ENCODE peak calls at places on chromosome 5, in nine cellular contexts. One of them, this sample, is unnamed.

GRCh38 chr5:82931110-82931509 is 146.1 kb downstream of the TMEM167A start:
- DNase-seq in breast epithelium: no peak
- DNase-seq in fibroblast of lung: peak
- DNase-seq in HepG2: no peak
- DNase-seq in lower lobe of right lung: no peak
- DNase-seq in stomach: no peak
- DNase-seq in bronchial epithelial cell: peak
- DNase-seq in body of pancreas: no peak
- DNase-seq in keratinocyte: no peak
- DNase-seq in this sample: no peak

GRCh38 chr5:113294341-113295110 is 140.3 kb downstream of the TSSK1B start:
- DNase-seq in breast epithelium: peak
- DNase-seq in fibroblast of lung: peak
- DNase-seq in HepG2: no peak
- DNase-seq in lower lobe of right lung: peak
- DNase-seq in stomach: peak
- DNase-seq in bronchial epithelial cell: peak
- DNase-seq in body of pancreas: peak
- DNase-seq in keratinocyte: no peak
- DNase-seq in this sample: peak

GRCh38 chr5:139704748-139705147 is 56.6 kb downstream of the CXXC5 start:
- DNase-seq in breast epithelium: no peak
- DNase-seq in fibroblast of lung: no peak
- DNase-seq in HepG2: no peak
- DNase-seq in lower lobe of right lung: no peak
- DNase-seq in stomach: no peak
- DNase-seq in bronchial epithelial cell: no peak
- DNase-seq in body of pancreas: no peak
- DNase-seq in keratinocyte: no peak
- DNase-seq in this sample: no peak

GRCh38 chr5:33957789-33958575 is 21.8 kb downstream of the RXFP3 start:
- DNase-seq in breast epithelium: no peak
- DNase-seq in fibroblast of lung: no peak
- DNase-seq in HepG2: no peak
- DNase-seq in lower lobe of right lung: no peak
- DNase-seq in stomach: no peak
- DNase-seq in bronchial epithelial cell: no peak
- DNase-seq in body of pancreas: no peak
- DNase-seq in keratinocyte: no peak
- DNase-seq in this sample: no peak

GRCh38 chr5:103424453-103425205 is 138.0 kb downstream of the NUDT12 start:
- DNase-seq in breast epithelium: no peak
- DNase-seq in fibroblast of lung: peak
- DNase-seq in HepG2: no peak
- DNase-seq in lower lobe of right lung: no peak
- DNase-seq in stomach: no peak
- DNase-seq in bronchial epithelial cell: no peak
- DNase-seq in body of pancreas: no peak
- DNase-seq in keratinocyte: no peak
- DNase-seq in this sample: peak

GRCh38 chr5:174970502-174970901 is 246.1 kb downstream of the MSX2 start:
- DNase-seq in breast epithelium: no peak
- DNase-seq in fibroblast of lung: no peak
- DNase-seq in HepG2: no peak
- DNase-seq in lower lobe of right lung: no peak
- DNase-seq in stomach: no peak
- DNase-seq in bronchial epithelial cell: no peak
- DNase-seq in body of pancreas: no peak
- DNase-seq in keratinocyte: no peak
- DNase-seq in this sample: no peak

GRCh38 chr5:57368010-57368409 is 114.6 kb downstream of the ACTBL2 start:
- DNase-seq in breast epithelium: no peak
- DNase-seq in fibroblast of lung: no peak
- DNase-seq in HepG2: no peak
- DNase-seq in lower lobe of right lung: no peak
- DNase-seq in stomach: no peak
- DNase-seq in bronchial epithelial cell: peak
- DNase-seq in body of pancreas: no peak
- DNase-seq in keratinocyte: no peak
- DNase-seq in this sample: peak

GRCh38 chr5:68255305-68256130 is 40.0 kb downstream of the PIK3R1 start:
- DNase-seq in breast epithelium: no peak
- DNase-seq in fibroblast of lung: no peak
- DNase-seq in HepG2: no peak
- DNase-seq in lower lobe of right lung: no peak
- DNase-seq in stomach: no peak
- DNase-seq in bronchial epithelial cell: no peak
- DNase-seq in body of pancreas: no peak
- DNase-seq in keratinocyte: no peak
- DNase-seq in this sample: no peak

GRCh38 chr5:150523472-150524350 is 15.8 kb downstream of the NDST1 start:
- DNase-seq in breast epithelium: no peak
- DNase-seq in fibroblast of lung: peak
- DNase-seq in HepG2: peak
- DNase-seq in lower lobe of right lung: no peak
- DNase-seq in stomach: peak
- DNase-seq in bronchial epithelial cell: peak
- DNase-seq in body of pancreas: peak
- DNase-seq in keratinocyte: no peak
- DNase-seq in this sample: peak

GRCh38 chr5:87645241-87645640 is 232.5 kb upstream of the CCNH start:
- DNase-seq in breast epithelium: no peak
- DNase-seq in fibroblast of lung: no peak
- DNase-seq in HepG2: no peak
- DNase-seq in lower lobe of right lung: no peak
- DNase-seq in stomach: no peak
- DNase-seq in bronchial epithelial cell: no peak
- DNase-seq in body of pancreas: no peak
- DNase-seq in keratinocyte: no peak
- DNase-seq in this sample: no peak

GRCh38 chr5:132070460-132071337 is 2.9 kb upstream of the CSF2 start:
- DNase-seq in breast epithelium: no peak
- DNase-seq in fibroblast of lung: peak
- DNase-seq in HepG2: no peak
- DNase-seq in lower lobe of right lung: no peak
- DNase-seq in stomach: no peak
- DNase-seq in bronchial epithelial cell: no peak
- DNase-seq in body of pancreas: no peak
- DNase-seq in keratinocyte: no peak
- DNase-seq in this sample: peak

GRCh38 chr5:179886190-179886589 is 21.5 kb downstream of the TBC1D9B start:
- DNase-seq in breast epithelium: no peak
- DNase-seq in fibroblast of lung: no peak
- DNase-seq in HepG2: no peak
- DNase-seq in lower lobe of right lung: no peak
- DNase-seq in stomach: no peak
- DNase-seq in bronchial epithelial cell: no peak
- DNase-seq in body of pancreas: no peak
- DNase-seq in keratinocyte: no peak
- DNase-seq in this sample: no peak

GRCh38 chr5:74167206-74167929 is 473.2 kb downstream of the ENC1 start:
- DNase-seq in breast epithelium: no peak
- DNase-seq in fibroblast of lung: peak
- DNase-seq in HepG2: no peak
- DNase-seq in lower lobe of right lung: no peak
- DNase-seq in stomach: no peak
- DNase-seq in bronchial epithelial cell: peak
- DNase-seq in body of pancreas: no peak
- DNase-seq in keratinocyte: no peak
- DNase-seq in this sample: peak

GRCh38 chr5:56535347-56535746 is 280.0 kb upstream of the MAP3K1 start:
- DNase-seq in breast epithelium: no peak
- DNase-seq in fibroblast of lung: no peak
- DNase-seq in HepG2: no peak
- DNase-seq in lower lobe of right lung: no peak
- DNase-seq in stomach: no peak
- DNase-seq in bronchial epithelial cell: peak
- DNase-seq in body of pancreas: no peak
- DNase-seq in keratinocyte: no peak
- DNase-seq in this sample: no peak

GRCh38 chr5:41721521-41721920 is 148.7 kb downstream of the OXCT1 start:
- DNase-seq in breast epithelium: no peak
- DNase-seq in fibroblast of lung: peak
- DNase-seq in HepG2: no peak
- DNase-seq in lower lobe of right lung: no peak
- DNase-seq in stomach: no peak
- DNase-seq in bronchial epithelial cell: no peak
- DNase-seq in body of pancreas: no peak
- DNase-seq in keratinocyte: no peak
- DNase-seq in this sample: no peak

GRCh38 chr5:157160001-157160400 is 6.1 kb downstream of the GARIN3 start:
- DNase-seq in breast epithelium: no peak
- DNase-seq in fibroblast of lung: no peak
- DNase-seq in HepG2: no peak
- DNase-seq in lower lobe of right lung: no peak
- DNase-seq in stomach: no peak
- DNase-seq in bronchial epithelial cell: no peak
- DNase-seq in body of pancreas: no peak
- DNase-seq in keratinocyte: no peak
- DNase-seq in this sample: no peak

GRCh38 chr5:181173027-181173419 is 25.6 kb downstream of the OR2V2 start:
- DNase-seq in breast epithelium: no peak
- DNase-seq in fibroblast of lung: no peak
- DNase-seq in HepG2: no peak
- DNase-seq in lower lobe of right lung: no peak
- DNase-seq in stomach: no peak
- DNase-seq in bronchial epithelial cell: no peak
- DNase-seq in body of pancreas: no peak
- DNase-seq in keratinocyte: no peak
- DNase-seq in this sample: no peak
- H3K4me3 ChIP-seq in breast epithelium: peak
- H3K4me3 ChIP-seq in fibroblast of lung: no peak
- H3K4me3 ChIP-seq in HepG2: peak
- H3K4me3 ChIP-seq in lower lobe of right lung: peak
- H3K4me3 ChIP-seq in stomach: no peak
- H3K4me3 ChIP-seq in bronchial epithelial cell: no peak
- H3K4me3 ChIP-seq in body of pancreas: no peak
- H3K4me3 ChIP-seq in keratinocyte: peak
- H3K4me3 ChIP-seq in this sample: no peak

GRCh38 chr5:106959447-106959846 is 711.3 kb downstream of the EFNA5 start:
- DNase-seq in breast epithelium: no peak
- DNase-seq in fibroblast of lung: no peak
- DNase-seq in HepG2: no peak
- DNase-seq in lower lobe of right lung: no peak
- DNase-seq in stomach: peak
- DNase-seq in bronchial epithelial cell: peak
- DNase-seq in body of pancreas: no peak
- DNase-seq in keratinocyte: no peak
- DNase-seq in this sample: no peak

GRCh38 chr5:106957336-106957735 is 713.4 kb downstream of the EFNA5 start:
- DNase-seq in breast epithelium: no peak
- DNase-seq in fibroblast of lung: no peak
- DNase-seq in HepG2: no peak
- DNase-seq in lower lobe of right lung: no peak
- DNase-seq in stomach: no peak
- DNase-seq in bronchial epithelial cell: no peak
- DNase-seq in body of pancreas: no peak
- DNase-seq in keratinocyte: no peak
- DNase-seq in this sample: no peak

GRCh38 chr5:106956901-106957300 is 713.8 kb downstream of the EFNA5 start:
- DNase-seq in breast epithelium: no peak
- DNase-seq in fibroblast of lung: no peak
- DNase-seq in HepG2: no peak
- DNase-seq in lower lobe of right lung: no peak
- DNase-seq in stomach: no peak
- DNase-seq in bronchial epithelial cell: no peak
- DNase-seq in body of pancreas: no peak
- DNase-seq in keratinocyte: no peak
- DNase-seq in this sample: no peak

DNA sequence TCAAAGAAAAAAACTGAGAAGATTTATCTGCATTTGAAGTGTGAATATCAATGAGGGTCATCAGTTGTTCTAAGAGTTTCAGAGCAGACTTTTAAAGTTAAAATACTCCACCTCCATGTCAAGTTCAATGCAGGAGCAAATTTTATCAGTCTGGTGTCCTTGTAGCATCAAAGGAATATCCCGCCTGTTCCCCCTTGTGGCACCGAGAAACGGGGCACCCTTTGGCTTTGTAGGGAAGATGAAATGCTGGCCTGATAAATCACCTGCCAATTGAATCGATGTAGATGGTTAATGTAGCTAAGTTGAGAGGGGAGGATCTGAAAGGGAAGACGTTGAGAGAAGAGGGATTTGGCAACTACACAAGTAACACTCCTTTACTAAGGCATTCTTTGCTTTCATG is 714.5 kb downstream of the EFNA5 start:
- DNase-seq in breast epithelium: no peak
- DNase-seq in fibroblast of lung: no peak
- DNase-seq in HepG2: no peak
- DNase-seq in lower lobe of right lung: no peak
- DNase-seq in stomach: no peak
- DNase-seq in bronchial epithelial cell: no peak
- DNase-seq in body of pancreas: no peak
- DNase-seq in keratinocyte: no peak
- DNase-seq in this sample: no peak
- TF ChIP-seq CTCF in breast epithelium: no peak
- TF ChIP-seq CTCF in fibroblast of lung: no peak
- TF ChIP-seq CTCF in HepG2: no peak
- TF ChIP-seq CTCF in lower lobe of right lung: no peak
- TF ChIP-seq CTCF in stomach: no peak
- TF ChIP-seq CTCF in bronchial epithelial cell: no peak
- TF ChIP-seq CTCF in body of pancreas: no peak
- TF ChIP-seq CTCF in keratinocyte: no peak
- TF ChIP-seq CTCF in this sample: no peak

DNA sequence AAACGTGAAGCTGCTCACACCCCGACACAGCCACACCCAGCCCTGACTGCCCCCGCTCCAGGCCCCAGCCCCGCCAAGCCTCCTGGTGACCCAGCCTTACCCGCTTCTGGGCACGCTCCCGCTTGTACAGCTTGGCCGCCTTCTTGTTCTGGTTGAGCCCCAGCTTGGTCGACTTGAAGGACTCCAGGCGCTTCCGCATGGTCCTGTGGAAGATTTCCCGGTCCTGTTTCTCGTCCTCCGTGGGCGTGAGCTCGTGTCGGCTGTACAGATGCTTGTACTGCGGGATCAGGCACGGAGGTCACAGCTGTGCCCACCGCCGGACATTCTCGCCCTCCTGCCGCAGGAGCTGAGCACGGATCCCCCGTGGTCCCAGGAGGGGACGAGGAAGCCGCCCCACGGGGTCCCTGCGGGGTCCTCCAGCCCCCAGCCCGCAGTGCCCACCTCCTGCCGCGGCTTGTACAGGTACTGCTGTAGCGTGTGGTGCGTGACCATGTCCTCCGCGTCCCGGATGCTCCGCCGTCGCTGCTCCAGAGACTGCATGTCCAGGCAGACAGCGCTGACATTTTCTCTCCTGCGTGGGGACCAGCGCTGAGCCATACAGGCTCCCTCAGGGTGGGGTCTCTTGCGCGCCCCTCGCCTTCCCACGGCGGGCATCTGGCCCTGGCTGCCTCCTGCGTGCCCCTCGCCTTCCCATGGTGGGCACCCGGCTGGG is 33.3 kb downstream of the EXOC3 start:
- DNase-seq in breast epithelium: no peak
- DNase-seq in fibroblast of lung: no peak
- DNase-seq in HepG2: no peak
- DNase-seq in lower lobe of right lung: peak
- DNase-seq in stomach: no peak
- DNase-seq in bronchial epithelial cell: peak
- DNase-seq in body of pancreas: no peak
- DNase-seq in keratinocyte: no peak
- DNase-seq in this sample: no peak
- H3K4me3 ChIP-seq in breast epithelium: no peak
- H3K4me3 ChIP-seq in fibroblast of lung: no peak
- H3K4me3 ChIP-seq in HepG2: no peak
- H3K4me3 ChIP-seq in lower lobe of right lung: no peak
- H3K4me3 ChIP-seq in stomach: no peak
- H3K4me3 ChIP-seq in bronchial epithelial cell: no peak
- H3K4me3 ChIP-seq in body of pancreas: no peak
- H3K4me3 ChIP-seq in keratinocyte: no peak
- H3K4me3 ChIP-seq in this sample: no peak

GRCh38 chr5:137695651-137696428 is 40.0 kb downstream of the KLHL3 start:
- DNase-seq in breast epithelium: no peak
- DNase-seq in fibroblast of lung: no peak
- DNase-seq in HepG2: no peak
- DNase-seq in lower lobe of right lung: no peak
- DNase-seq in stomach: no peak
- DNase-seq in bronchial epithelial cell: no peak
- DNase-seq in body of pancreas: no peak
- DNase-seq in keratinocyte: no peak
- DNase-seq in this sample: no peak
- TF ChIP-seq CTCF in breast epithelium: no peak
- TF ChIP-seq CTCF in fibroblast of lung: no peak
- TF ChIP-seq CTCF in HepG2: no peak
- TF ChIP-seq CTCF in lower lobe of right lung: peak
- TF ChIP-seq CTCF in stomach: no peak
- TF ChIP-seq CTCF in bronchial epithelial cell: no peak
- TF ChIP-seq CTCF in body of pancreas: no peak
- TF ChIP-seq CTCF in keratinocyte: no peak
- TF ChIP-seq CTCF in this sample: no peak

This sample was measured in foreskin fibroblast.